ENCODE peak calls at places on chromosomes 3 and 15, in seven cellular contexts. J is tibial nerve, W is SK-N-SH, H is aorta, G is MG63, F is HepG2, V is NT2/D1. I is an unnamed sample. For H3K27me3, the result is how much of the 10 kb centered on the place peaks cover.

GRCh38 chr3:117063910-117064309 is 354.3 kb downstream of the TUSC7 start:
- DNase-seq in J (peak), G (no peak), V (no peak), W (no peak), H (no peak), F (no peak), I (no peak)

GRCh38 chr15:87739866-87740265 is 516.7 kb downstream of the NTRK3 start:
- DNase-seq in W (no peak), V (no peak), H (no peak), F (no peak), G (no peak), J (no peak), I (no peak)

GRCh38 chr3:106769045-106769444 is 608.2 kb upstream of the CCDC54 start:
- DNase-seq in W (no peak), J (no peak), G (no peak), F (no peak), V (no peak), H (no peak), I (no peak)

GRCh38 chr3:123637131-123637530 is 52.3 kb upstream of the HACD2 start:
- DNase-seq in H (no peak), G (no peak), V (peak), F (no peak), W (no peak), J (no peak), I (peak)

GRCh38 chr3:76040946-76041345 is 255.6 kb upstream of the ZNF717 start:
- DNase-seq in H (no peak), G (no peak), F (no peak), J (no peak), W (no peak), V (no peak), I (no peak)

GRCh38 chr3:97932387-97932801 is 39.8 kb downstream of the RIOX2 start:
- DNase-seq in H (no peak), W (no peak), J (no peak), G (no peak), V (no peak), F (no peak), I (no peak)

GRCh38 chr3:127078626-127079025 is 95.7 kb downstream of the PLXNA1 start:
- DNase-seq in H (no peak), G (no peak), V (no peak), F (no peak), W (no peak), J (no peak), I (no peak)

GRCh38 chr15:58066042-58066867 is 744 bp upstream of the ALDH1A2 start:
- DNase-seq in V (no peak), W (peak), F (peak), J (peak), G (peak), H (peak), I (peak)

GRCh38 chr3:134352031-134352671 is 22.1 kb downstream of the AMOTL2 start:
- DNase-seq in W (no peak), V (no peak), J (no peak), F (peak), H (no peak), G (no peak), I (no peak)

GRCh38 chr15:94576889-94577533 is 345.6 kb downstream of the MCTP2 start:
- DNase-seq in F (peak), G (peak), W (peak), H (no peak), V (peak), J (peak), I (peak)

GRCh38 chr3:71585891-71586809 is 2.6 kb upstream of the FOXP1 start:
- DNase-seq in H (no peak), J (no peak), G (no peak), W (peak), V (no peak), F (no peak), I (peak)

GRCh38 chr15:42093966-42094365 is 396 bp downstream of the PLA2G4D start:
- DNase-seq in H (no peak), F (no peak), J (no peak), W (no peak), G (no peak), V (no peak), I (peak)

GRCh38 chr3:165549665-165550064 is 287.6 kb downstream of the BCHE start:
- DNase-seq in J (no peak), G (no peak), F (no peak), H (no peak), W (no peak), V (no peak), I (no peak)

GRCh38 chr15:36334059-36334458 is 245.4 kb upstream of the CDIN1 start:
- DNase-seq in W (no peak), H (no peak), F (no peak), G (no peak), V (no peak), J (no peak), I (no peak)

GRCh38 chr3:32703491-32703968 is 18.5 kb downstream of the CNOT10 start:
- DNase-seq in F (peak), V (no peak), G (no peak), W (no peak), J (no peak), H (no peak), I (no peak)

GRCh38 chr15:43648649-43649429 is at the start of gene CATSPER2:
- DNase-seq in W (no peak), H (peak), J (no peak), V (no peak), G (no peak), F (no peak), I (peak)

GRCh38 chr3:192916455-192917257 is 1.0 kb downstream of the MB21D2 start:
- DNase-seq in V (peak), W (peak), F (peak), G (peak), J (peak), H (peak), I (peak)

GRCh38 chr15:68210821-68211655 is 5.9 kb upstream of the CALML4 start:
- DNase-seq in W (peak), F (no peak), J (peak), V (peak), H (peak), G (peak), I (peak)

GRCh38 chr15:68795298-68795848 is 25.3 kb downstream of the ANP32A start:
- DNase-seq in V (peak), H (peak), F (no peak), W (no peak), G (peak), J (peak), I (peak)

GRCh38 chr3:130688015-130688414 is 58.6 kb downstream of the PIK3R4 start:
- DNase-seq in V (no peak), H (no peak), W (no peak), F (no peak), J (no peak), G (no peak), I (no peak)

GRCh38 chr15:50828610-50829206 is 63.2 kb upstream of the SPPL2A start:
- DNase-seq in G (peak), H (no peak), J (peak), F (peak), V (peak), W (no peak), I (no peak)

GRCh38 chr15:31160740-31161495 is 59.4 kb upstream of the TRPM1 start:
- DNase-seq in W (no peak), G (no peak), V (no peak), H (no peak), J (no peak), F (no peak), I (peak)

GRCh38 chr3:124520970-124521369 is 209.3 kb upstream of the UMPS start:
- DNase-seq in V (no peak), G (peak), H (no peak), J (no peak), F (peak), W (no peak), I (no peak)

GRCh38 chr3:128322030-128323022 is 144.4 kb downstream of the DNAJB8 start:
- DNase-seq in W (no peak), V (peak), G (peak), J (peak), H (peak), F (no peak), I (peak)

GRCh38 chr15:64122936-64123351 is 27.2 kb downstream of the SNX1 start:
- DNase-seq in V (no peak), J (no peak), G (no peak), F (no peak), W (no peak), H (no peak), I (no peak)

GRCh38 chr15:24823473-24823872 is 131.3 kb upstream of the SNRPN start:
- DNase-seq in W (peak), J (no peak), V (peak), H (no peak), F (no peak), G (no peak), I (peak)

GRCh38 chr15:51714162-51714561 is 23.3 kb downstream of the LYSMD2 start:
- DNase-seq in F (no peak), H (no peak), W (peak), V (no peak), G (no peak), J (no peak), I (no peak)

GRCh38 chr3:71260782-71261181 is 322.7 kb downstream of the FOXP1 start:
- DNase-seq in V (no peak), W (no peak), F (no peak), J (no peak), H (no peak), G (no peak), I (no peak)

GRCh38 chr3:179528786-179529185 is 33.9 kb upstream of the ACTL6A start:
- DNase-seq in G (no peak), W (no peak), J (no peak), H (no peak), V (no peak), F (no peak), I (no peak)

GRCh38 chr3:186219211-186219638 is 110.3 kb upstream of the ETV5 start:
- DNase-seq in G (no peak), V (no peak), H (no peak), W (no peak), F (no peak), J (no peak), I (peak)

GRCh38 chr15:85707519-85708338 is 87.0 kb downstream of the KLHL25 start:
- DNase-seq in V (no peak), W (peak), G (no peak), F (peak), H (no peak), J (no peak), I (no peak)

GRCh38 chr15:90769375-90769774 is 52.2 kb downstream of the BLM start:
- DNase-seq in H (no peak), W (no peak), V (no peak), G (no peak), F (no peak), J (no peak), I (no peak)

GRCh38 chr15:51090753-51091152 is 4.0 kb downstream of the TNFAIP8L3 start:
- DNase-seq in F (no peak), G (no peak), H (no peak), J (no peak), W (no peak), V (no peak), I (no peak)

GRCh38 chr3:175193815-175194518 is 334.8 kb downstream of the NAALADL2 start:
- DNase-seq in F (no peak), G (no peak), V (no peak), H (no peak), J (no peak), W (no peak), I (no peak)

GRCh38 chr3:8741581-8742355 is 8.2 kb downstream of the CAV3 start:
- DNase-seq in H (peak), W (peak), V (peak), F (peak), J (no peak), G (peak), I (peak)
- H3K4me3 ChIP-seq in H (no peak), W (peak), V (peak), F (no peak), J (no peak), G (no peak), I (no peak)

DNA sequence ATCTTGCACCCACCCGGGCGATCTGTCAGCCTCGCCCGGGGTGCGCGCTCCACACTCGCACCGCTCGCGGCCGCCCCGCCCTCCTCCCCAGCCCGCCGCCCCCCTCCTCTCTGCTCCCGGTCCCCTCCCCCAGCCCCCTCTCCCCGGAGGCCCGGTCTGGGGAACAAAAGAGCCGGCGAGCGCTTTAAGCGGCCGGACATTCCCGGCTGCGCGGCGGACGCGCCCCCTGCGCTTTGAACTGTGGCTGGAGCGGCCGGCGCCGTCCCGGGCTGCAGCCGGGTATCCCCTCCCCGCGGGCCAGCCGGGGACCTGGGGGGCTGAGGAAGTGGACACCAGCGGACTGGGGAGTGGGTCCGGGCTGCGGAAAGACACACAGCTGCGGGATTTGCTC is at the start of gene IGDCC3:
- DNase-seq in W (peak), F (peak), V (peak), H (no peak), G (peak), J (no peak), I (peak)
- H3K27me3 ChIP-seq in W (under half), F (under half), V (under half), H (under half), G (under half), J (under half), I (under half)

DNA sequence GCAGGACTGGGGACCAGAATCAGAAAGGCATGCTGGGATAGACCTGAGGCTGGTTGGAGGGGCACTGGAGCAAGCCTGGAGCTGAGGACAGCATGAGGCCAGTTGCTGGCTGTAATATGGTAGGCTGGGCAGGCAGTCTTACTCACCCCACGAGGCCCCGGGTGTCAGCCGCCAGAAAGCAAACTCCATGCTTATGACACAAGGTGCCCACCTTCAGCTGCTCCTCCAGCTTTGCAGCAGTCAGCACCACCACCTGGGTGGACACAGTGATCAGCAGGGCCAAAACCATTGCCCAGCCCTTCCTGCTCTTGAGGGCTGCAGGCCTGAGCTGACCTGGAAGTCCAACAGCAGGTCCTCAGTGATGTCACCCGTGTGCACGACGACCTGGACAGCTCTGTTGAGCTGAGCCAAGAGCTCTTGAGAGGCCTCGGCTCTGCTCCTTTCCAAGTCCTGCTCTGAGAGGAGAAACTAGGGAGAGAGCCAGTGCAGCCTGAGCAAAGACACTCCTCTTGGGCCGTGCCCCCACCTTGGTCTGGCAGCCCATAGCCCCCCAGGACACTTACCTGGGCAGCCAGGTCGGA is 747 bp downstream of the UBA7 start:
- DNase-seq in J (no peak), G (no peak), H (no peak), F (no peak), V (no peak), W (no peak), I (peak)
- H3K4me3 ChIP-seq in J (peak), G (peak), H (peak), F (peak), V (no peak), W (peak), I (no peak)

DNA sequence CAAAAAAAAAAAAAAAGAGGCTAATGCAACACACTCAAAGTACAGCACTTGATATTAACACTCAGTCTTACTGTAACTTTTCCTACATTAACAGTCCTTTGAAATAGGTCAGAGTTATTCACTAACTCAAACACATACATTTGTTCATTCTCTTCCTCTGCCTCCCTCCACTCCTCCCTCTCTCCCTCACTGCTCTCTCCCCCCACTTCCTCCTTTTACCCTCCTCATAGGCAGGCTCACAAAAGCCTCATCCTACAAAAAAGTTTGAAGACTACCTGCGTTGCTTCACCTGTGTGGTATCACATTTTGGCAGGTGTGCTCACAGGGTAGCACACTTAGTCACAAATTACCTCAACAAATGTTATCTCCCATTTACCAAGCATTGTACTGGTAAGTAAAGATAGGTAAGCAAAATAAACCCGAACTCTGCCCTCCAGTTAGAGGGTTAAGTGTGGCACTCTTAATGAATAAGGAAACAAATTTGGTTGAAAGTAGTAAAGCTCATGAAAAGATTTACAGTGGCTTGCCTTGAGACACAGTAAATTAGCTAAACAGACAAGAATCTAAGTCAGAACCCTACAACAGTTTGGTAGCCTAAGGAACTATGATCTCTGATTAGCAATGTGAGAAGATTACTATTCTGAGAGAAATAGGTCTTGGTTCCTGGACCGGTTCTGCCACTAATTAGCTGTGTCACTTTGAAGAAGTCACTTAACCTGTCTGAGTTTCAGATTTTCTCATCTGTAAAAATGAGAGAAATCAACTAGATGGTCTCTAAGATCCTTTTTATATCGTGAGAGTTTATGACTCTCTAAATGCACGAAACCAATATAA is 151.0 kb upstream of the MLF1 start:
- DNase-seq in H (no peak), G (no peak), F (no peak), J (no peak), W (no peak), V (no peak), I (no peak)
- H3K27me3 ChIP-seq in H (under half), G (under half), F (under half), J (under half), W (under half), V (under half), I (under half)

DNA sequence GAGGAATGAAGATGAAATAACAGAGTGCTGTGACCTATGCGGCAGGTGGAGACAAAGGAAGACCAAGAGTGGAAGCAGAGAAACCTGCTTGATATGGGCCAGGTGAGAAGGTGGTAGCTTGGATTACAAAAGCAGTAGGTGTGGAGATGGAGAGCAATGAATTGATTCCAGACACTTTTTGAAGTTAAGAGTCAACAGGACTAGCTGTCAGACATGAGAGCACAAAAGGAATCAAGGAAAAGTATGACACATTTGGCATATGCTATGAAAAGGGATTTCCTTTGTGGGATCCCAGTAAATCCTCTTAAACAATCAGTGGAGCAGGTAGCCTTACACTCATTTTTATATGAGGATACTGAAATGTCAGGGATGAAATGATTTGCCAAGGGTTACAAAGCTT is 160.5 kb downstream of the GREM1 start:
- DNase-seq in G (no peak), W (no peak), J (no peak), V (no peak), F (no peak), H (no peak), I (no peak)
- H3K4me3 ChIP-seq in G (no peak), W (no peak), J (no peak), V (no peak), F (no peak), H (no peak), I (no peak)

DNA sequence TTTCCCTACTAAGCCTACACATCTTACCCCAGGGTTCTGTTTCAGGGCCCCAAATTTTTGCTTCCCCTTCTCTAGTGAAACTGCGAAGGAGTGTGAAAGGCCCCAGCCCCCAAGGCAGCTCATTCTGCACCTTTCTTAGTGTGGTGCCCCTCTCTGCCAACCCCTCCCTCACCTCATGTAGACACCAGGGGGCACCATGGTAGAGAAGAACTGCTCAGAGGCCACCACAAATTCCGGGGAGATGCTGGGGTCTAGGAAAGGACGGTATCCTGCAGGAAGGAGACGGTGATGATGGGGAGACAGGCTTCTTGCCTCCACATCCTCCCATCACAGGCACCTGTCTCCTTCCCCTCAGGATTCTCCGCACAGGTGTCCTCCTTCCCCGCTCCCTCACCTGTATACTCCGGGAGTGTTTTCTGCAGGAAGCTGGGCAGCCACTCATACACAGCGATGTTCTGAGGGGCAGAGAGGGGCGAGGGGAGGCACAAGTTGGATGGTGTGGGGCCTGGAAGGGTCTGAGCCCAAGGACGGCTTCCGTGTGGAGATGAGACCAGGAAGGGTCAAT is 3.6 kb downstream of the DUOX2 start:
- DNase-seq in J (no peak), F (no peak), V (no peak), W (peak), H (peak), G (no peak), I (peak)
- H3K27me3 ChIP-seq in J (half or more), F (under half), V (half or more), W (half or more), H (under half), G (under half), I (half or more)

DNA sequence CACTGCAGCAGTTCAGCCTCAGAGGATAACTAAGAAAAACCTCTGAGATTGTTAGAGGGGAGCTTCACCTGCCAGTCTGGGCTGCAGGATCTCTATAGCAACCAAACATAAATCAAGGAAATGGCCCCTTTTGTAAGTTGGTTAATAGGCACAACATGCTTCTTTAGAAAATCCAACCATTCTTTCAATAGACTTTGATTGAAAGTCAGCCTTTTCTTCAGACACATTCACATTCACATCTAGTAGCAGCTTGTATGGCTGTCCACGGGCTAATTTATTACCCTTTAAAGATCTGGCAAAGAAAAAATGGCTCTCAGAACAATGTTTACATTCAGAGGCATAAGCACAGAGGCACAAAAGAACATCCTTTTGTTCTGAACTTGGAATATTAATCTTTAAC is 136.5 kb upstream of the RARB start:
- DNase-seq in G (no peak), W (no peak), H (no peak), J (no peak), F (no peak), V (peak), I (no peak)
- H3K4me3 ChIP-seq in G (no peak), W (no peak), H (no peak), J (no peak), F (no peak), V (no peak), I (no peak)